ENCODE peak calls at places on chromosomes 6 and 20, in four cellular contexts. P is spleen, S is adrenal gland, L is breast epithelium. A is an unnamed sample.

GRCh38 chr6:30711758-30712380 is 5.2 kb downstream of the MDC1 start:
- DNase-seq in P (peak), S (no peak), L (no peak), A (no peak)

GRCh38 chr6:4188801-4189200 is 53.4 kb upstream of the ECI2 start:
- DNase-seq in P (no peak), S (no peak), L (no peak), A (no peak)

GRCh38 chr20:35093245-35093884 is 758 bp upstream of the TRPC4AP start:
- DNase-seq in P (no peak), S (no peak), L (no peak), A (peak)

GRCh38 chr20:61304750-61305149 is 52.7 kb downstream of the CDH4 start:
- DNase-seq in P (peak), S (no peak), L (no peak), A (no peak)

GRCh38 chr6:160348552-160349441 is 619 bp downstream of the SLC22A3 start:
- DNase-seq in P (no peak), S (peak), L (no peak), A (no peak)

GRCh38 chr6:20911826-20912225 is 377.6 kb downstream of the CDKAL1 start:
- DNase-seq in P (no peak), S (no peak), L (no peak), A (no peak)

GRCh38 chr6:149234051-149234962 is 83.2 kb upstream of the TAB2 start:
- DNase-seq in P (no peak), S (no peak), L (no peak), A (no peak)

GRCh38 chr6:6915813-6916547 is 191.8 kb upstream of the RREB1 start:
- DNase-seq in P (no peak), S (peak), L (no peak), A (no peak)

GRCh38 chr20:61252601-61253263 is 671 bp downstream of the CDH4 start:
- DNase-seq in P (no peak), S (no peak), L (no peak), A (no peak)

GRCh38 chr20:17533396-17533795 is 2.2 kb upstream of the BFSP1 start:
- DNase-seq in P (no peak), S (peak), L (no peak), A (peak)

GRCh38 chr20:7193681-7194080 is 426.2 kb downstream of the BMP2 start:
- DNase-seq in P (no peak), S (no peak), L (no peak), A (no peak)

GRCh38 chr6:35354361-35355135 is 12.2 kb downstream of the PPARD start:
- DNase-seq in P (no peak), S (peak), L (no peak), A (no peak)

GRCh38 chr6:160431231-160431630 is 83.1 kb downstream of the SLC22A3 start:
- DNase-seq in P (no peak), S (peak), L (no peak), A (no peak)

GRCh38 chr6:164098857-164099534 is 684.5 kb downstream of the QKI start:
- DNase-seq in P (no peak), S (peak), L (no peak), A (peak)

GRCh38 chr20:61819921-61820825 is 245.5 kb downstream of the TAF4 start:
- DNase-seq in P (peak), S (no peak), L (no peak), A (no peak)

GRCh38 chr6:57432919-57433684 is 115.7 kb downstream of the PRIM2 start:
- DNase-seq in P (no peak), S (no peak), L (no peak), A (no peak)

GRCh38 chr20:62186887-62187866 is 4.3 kb downstream of the MTG2 start:
- DNase-seq in P (peak), S (no peak), L (no peak), A (no peak)

GRCh38 chr6:38415231-38416005 is 224.3 kb downstream of the BTBD9 start:
- DNase-seq in P (no peak), S (no peak), L (no peak), A (no peak)

GRCh38 chr6:124223596-124223995 is 419.9 kb downstream of the NKAIN2 start:
- DNase-seq in P (no peak), S (no peak), L (no peak), A (no peak)

GRCh38 chr6:8082954-8083858 is 19.0 kb upstream of the BLOC1S5 start:
- DNase-seq in P (no peak), S (peak), L (no peak), A (peak)

GRCh38 chr20:36861875-36862801 is 13.8 kb upstream of the TLDC2 start:
- DNase-seq in P (peak), S (peak), L (peak), A (no peak)

GRCh38 chr6:52403627-52404026 is 16.5 kb upstream of the EFHC1 start:
- DNase-seq in P (no peak), S (peak), L (peak), A (peak)

GRCh38 chr20:8756410-8756809 is 312.5 kb upstream of the PLCB4 start:
- DNase-seq in P (no peak), S (peak), L (no peak), A (peak)

GRCh38 chr20:63495771-63496403 is 3.0 kb downstream of the EEF1A2 start:
- DNase-seq in P (peak), S (peak), L (no peak), A (peak)

GRCh38 chr6:13328875-13329183 is 492 bp upstream of the TBC1D7 start:
- DNase-seq in P (no peak), S (no peak), L (no peak), A (no peak)

GRCh38 chr6:29709178-29709576 is 14.1 kb upstream of the HLA-F start:
- DNase-seq in P (no peak), S (no peak), L (no peak), A (no peak)

GRCh38 chr6:25311251-25311910 is 32.2 kb downstream of the CARMIL1 start:
- DNase-seq in P (no peak), S (no peak), L (no peak), A (no peak)

GRCh38 chr6:111591901-111592461 is 13.7 kb downstream of the TRAF3IP2 start:
- DNase-seq in P (no peak), S (no peak), L (no peak), A (no peak)

GRCh38 chr6:111591370-111591900 is 14.2 kb downstream of the TRAF3IP2 start:
- DNase-seq in P (no peak), S (peak), L (peak), A (no peak)

GRCh38 chr6:111590209-111590955 is 15.3 kb downstream of the TRAF3IP2 start:
- DNase-seq in P (no peak), S (no peak), L (no peak), A (no peak)

GRCh38 chr6:111592726-111593515 is 12.8 kb downstream of the TRAF3IP2 start:
- DNase-seq in P (no peak), S (no peak), L (no peak), A (no peak)

GRCh38 chr6:111593516-111593824 is 12.2 kb downstream of the TRAF3IP2 start:
- DNase-seq in P (no peak), S (no peak), L (no peak), A (no peak)
- TF ChIP-seq POLR2A in P (no peak), S (no peak), L (no peak), A (no peak)

GRCh38 chr6:100371591-100371990 is 93.1 kb downstream of the SIM1 start:
- DNase-seq in P (no peak), S (no peak), L (no peak), A (no peak)
- TF ChIP-seq POLR2A in P (no peak), S (no peak), L (no peak), A (no peak)

DNA sequence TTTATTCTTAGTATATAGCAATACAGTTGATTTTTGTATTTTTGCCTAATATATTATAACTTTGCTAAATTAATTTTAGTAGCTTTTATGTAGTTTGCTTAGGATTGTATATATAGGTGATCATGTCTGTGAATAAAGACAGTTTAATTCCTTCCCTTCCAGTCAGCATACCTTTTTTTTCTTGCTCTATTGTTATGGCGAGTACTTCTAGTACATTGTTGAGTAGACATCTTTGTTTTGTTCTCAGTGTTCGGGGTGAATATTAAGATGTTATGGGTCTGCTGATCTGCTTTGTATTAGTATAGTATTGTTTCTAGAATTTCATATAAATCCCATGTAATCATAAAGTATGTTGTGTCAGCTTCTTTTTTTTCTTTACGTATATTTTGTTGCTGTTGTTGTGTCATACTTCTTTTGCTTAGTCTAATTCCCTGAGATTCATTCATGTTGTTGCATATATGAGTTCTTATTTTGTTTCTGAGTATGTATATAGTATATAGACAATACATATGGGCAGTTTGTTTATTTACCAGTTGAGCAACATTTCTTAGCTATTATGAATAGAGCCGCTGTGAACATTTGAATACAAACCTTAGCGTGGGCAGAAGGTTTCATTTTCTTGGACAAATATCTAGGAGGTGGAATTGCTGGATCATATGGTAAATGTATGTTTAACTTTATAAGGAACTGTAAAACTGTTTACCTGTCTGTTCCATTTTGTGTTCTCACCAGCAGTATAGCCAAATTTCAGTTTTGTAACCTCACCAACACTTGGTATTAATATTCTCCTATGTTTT is 25.5 kb downstream of the NCOA3 start:
- DNase-seq in P (no peak), S (no peak), L (no peak), A (no peak)
- TF ChIP-seq POLR2A in P (no peak), S (no peak), L (no peak), A (no peak)

DNA sequence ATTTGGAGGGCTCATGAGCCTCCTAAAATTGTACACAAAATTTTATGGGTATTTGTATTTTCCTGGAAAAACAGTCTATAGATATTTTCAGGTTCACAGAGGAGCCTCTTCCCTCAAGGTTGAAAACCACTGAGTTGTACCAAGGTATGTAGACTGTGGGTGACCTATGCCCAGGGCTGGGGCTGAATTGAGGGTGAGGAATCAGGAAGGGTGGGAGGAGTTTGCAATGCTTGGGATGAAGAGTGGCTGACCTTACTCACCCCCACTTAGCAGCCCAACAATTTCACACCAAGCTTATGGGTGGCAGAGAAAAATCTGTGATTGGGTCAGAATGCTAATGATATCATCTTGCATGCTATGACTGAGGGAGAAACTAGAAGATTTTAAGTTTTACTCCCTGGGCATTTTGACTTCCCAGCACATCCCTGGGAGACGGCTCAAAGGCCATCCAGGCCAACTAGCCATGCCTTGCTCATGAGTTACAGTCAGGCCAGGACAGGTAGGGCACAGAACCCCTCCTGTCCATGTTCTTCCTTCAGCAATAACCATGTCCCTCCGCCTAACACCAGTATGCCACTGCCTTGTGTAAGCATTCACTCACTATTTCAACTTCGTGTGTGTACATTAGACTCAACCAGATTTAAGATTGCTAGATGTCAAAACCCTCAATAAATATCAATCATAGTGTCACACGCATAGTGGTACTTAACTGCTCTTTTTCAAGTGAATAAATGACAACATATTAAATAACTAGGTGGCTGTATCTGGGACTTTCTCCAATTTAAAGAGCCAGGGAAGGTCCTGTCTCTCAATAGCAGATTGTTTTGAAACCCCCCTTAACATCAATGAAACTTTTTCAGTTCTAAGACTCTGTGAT is 16.6 kb downstream of the ADTRP start:
- DNase-seq in P (no peak), S (no peak), L (no peak), A (no peak)
- TF ChIP-seq POLR2A in P (no peak), S (no peak), L (no peak), A (no peak)

DNA sequence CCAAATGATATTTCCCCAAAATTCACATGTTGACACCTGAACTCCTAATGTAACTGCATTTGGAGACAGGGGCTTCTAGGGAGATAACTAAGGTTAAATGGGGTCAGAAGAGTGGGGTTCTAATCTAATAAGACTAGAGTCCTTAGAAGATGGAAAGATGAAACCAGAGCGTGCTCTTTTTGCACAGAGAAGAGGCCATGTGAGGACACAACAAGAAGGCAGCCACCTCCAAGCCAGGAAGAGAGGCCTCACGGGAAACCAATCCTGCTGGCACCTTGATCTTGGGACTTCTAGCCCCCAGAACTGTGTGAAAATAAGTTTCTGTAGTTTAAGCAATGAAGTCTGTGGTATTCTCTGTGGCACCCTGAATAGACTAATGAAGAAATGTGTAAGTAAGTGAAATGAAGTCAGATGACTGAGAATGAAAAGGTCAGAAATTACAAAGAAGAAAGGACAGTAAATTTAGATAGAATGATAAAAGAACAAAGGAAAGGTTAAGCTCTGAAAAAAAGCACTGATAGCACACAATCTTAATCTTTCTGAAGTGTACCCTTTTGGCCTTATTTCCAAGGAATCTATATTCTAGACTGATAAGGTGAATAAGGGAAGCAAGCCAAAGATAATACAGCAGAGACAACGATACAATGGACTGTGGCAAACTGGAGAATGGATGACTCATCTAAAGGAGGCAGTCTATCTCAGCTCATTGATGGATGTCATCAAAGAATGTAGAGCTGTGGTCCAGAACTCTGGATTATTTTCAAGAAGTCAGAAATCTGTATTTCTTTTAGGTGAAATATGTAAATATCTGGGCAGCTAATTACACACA is 110.4 kb downstream of the MYB start:
- DNase-seq in P (no peak), S (no peak), L (no peak), A (peak)
- TF ChIP-seq POLR2A in P (no peak), S (no peak), L (no peak), A (no peak)

DNA sequence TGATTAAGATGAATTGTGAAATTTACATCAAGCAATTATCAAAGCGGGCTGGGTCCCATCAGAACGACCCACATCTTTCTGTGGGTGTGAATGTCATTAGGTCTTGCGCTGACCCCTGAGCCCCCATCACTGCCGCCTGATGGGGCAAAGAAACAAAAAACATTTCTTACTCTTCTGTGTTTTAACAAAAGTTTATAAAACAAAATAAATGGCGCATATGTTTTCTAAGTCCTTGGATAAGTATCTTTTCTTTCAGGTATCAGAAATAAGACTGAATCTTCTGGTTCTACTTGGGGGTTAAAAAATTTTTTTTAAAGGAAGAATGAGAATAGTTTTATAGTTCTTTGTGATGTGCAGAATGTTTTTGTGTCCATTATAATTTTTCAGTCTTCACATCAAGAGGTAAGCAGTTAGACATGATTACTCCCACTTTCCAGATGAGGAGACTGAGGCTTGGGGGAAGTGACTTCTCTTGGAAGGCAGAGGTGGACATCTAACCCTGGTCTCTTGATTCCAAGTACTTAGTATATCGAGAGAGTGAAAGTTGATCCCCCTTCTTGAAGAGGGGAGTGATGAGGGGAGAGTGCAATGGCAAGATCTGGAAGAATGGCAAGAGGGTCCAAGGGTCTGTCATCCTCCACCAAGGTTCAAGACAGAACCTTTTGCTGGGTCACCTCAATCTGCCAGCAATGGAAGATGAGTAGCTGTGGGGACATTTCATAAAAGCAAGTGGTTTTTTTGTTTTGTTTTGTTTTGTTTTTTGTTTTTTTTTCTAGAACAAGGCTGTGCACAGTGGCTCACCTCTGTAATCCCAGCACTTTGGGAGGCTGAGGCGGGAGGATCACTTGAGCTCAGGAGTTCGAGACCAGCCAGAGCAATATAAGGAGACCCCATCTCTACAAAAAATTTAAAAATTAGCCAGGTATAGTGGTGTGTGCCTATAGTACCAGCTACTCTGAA is 42.8 kb upstream of the TTPAL start:
- DNase-seq in P (no peak), S (no peak), L (no peak), A (no peak)
- TF ChIP-seq POLR2A in P (no peak), S (no peak), L (no peak), A (no peak)

DNA sequence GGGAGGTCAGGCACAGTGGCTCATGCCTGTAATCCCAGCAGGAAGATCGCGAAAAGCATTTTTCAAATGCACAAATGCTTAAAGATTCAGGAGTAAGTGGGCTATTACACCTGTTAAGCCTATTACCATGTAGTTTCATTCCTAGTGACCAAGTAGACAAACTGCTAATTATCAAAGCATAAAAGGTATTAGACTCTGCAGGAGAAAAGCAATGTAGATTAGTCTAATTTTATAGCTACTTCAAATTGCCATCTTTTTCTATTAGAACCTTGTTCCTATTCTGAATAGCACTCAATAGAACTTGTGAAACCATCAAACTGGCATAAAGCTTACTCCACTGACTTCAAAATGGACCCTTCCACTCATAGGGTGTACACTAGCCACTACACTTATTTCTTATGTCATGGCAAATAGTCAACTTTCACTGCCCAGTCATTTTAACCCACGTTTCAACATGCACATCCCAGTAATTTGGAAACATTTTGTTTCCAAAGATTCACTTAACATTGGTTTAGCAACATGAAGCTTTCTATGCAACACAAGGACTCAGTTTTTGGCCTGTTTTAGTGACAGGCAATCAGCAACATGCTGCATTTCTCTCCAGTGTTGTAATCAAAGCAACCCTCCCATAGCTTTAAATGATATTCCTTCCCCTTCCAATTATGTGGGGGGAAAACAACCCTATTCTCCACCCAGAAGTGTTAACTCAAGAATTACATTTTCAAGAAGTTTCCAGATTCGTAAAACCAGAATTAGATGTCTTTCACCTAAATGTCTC is 3.9 kb downstream of the EEF1A1 start:
- DNase-seq in P (no peak), S (no peak), L (no peak), A (peak)
- TF ChIP-seq POLR2A in P (no peak), S (no peak), L (no peak), A (peak)

DNA sequence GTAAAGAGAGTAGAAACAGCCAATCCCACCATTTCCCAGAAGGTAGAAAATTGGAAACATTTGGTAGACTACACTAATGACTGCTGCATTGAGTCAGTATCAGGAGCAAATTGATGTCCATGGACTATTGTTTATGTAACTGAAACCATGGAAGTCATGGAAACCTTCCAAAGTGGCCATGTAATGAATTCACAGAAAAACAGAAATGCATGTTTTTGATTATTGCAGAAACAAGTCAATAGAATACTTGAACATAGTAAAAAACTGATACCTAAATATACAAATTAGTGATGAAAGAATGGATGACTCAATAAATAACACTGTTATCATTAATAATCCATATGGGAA is 55.2 kb downstream of the FRK start:
- DNase-seq in P (no peak), S (no peak), L (no peak), A (no peak)
- TF ChIP-seq POLR2A in P (no peak), S (no peak), L (no peak), A (no peak)